ENCODE peak calls at places on chromosome 3, in nine cellular contexts. U is activated CD4-positive, CD25-positive, alpha-beta regulatory T cell treated with anti-CD3 and anti-CD28 coated beads, Interleukin-2, amount 50 U/mL, for 16 hours; Z is NCI-H446 treated with DMSO at 0.1 percent for 48 hours; A is RKO; Y is esophagus muscularis mucosa; J is AG04450; C is T-helper 9 cell; T is substantia nigra; N is thyroid gland. P is an unnamed sample.
A peak's percentile ranks its signal among the peaks of the same experiment; 100 is the strongest.

GRCh38 chr3:149448331-149448831 is 26.1 kb upstream of the TM4SF4 start:
- DNase-seq in J (no peak), T (no peak), Z (no peak), Y (peak; percentile 37), U (no peak), N (no peak), C (no peak), A (no peak), P (no peak)

GRCh38 chr3:185929192-185930151 is 8.3 kb downstream of the TRA2B start:
- DNase-seq in N (no peak), U (no peak), J (no peak), A (peak; percentile 89), T (no peak), Y (no peak), C (no peak), Z (no peak), P (no peak)

GRCh38 chr3:143237036-143237688 is 117.6 kb downstream of the CHST2 start:
- DNase-seq in N (no peak), Z (no peak), U (no peak), J (no peak), Y (no peak), C (no peak), T (no peak), A (no peak), P (no peak)

GRCh38 chr3:125023833-125024560 is 31.8 kb downstream of the HEG1 start:
- DNase-seq in A (no peak), N (no peak), T (no peak), Y (no peak), U (no peak), J (no peak), C (no peak), Z (no peak), P (no peak)

GRCh38 chr3:72082121-72082715 is 297.3 kb upstream of the PROK2 start:
- DNase-seq in T (no peak), Z (no peak), U (no peak), J (no peak), N (no peak), Y (no peak), C (no peak), A (no peak), P (no peak)

GRCh38 chr3:120039642-120040610 is 54.3 kb downstream of the GSK3B start:
- DNase-seq in C (no peak), Y (no peak), T (no peak), N (no peak), J (no peak), Z (no peak), U (no peak), A (no peak), P (no peak)

GRCh38 chr3:189908646-189909045 is 212.1 kb downstream of the P3H2 start:
- DNase-seq in N (no peak), U (no peak), A (peak; percentile 50), Y (no peak), Z (no peak), J (peak; percentile 13), T (no peak), C (no peak), P (no peak)

GRCh38 chr3:17945018-17945798 is 202.8 kb upstream of the TBC1D5 start:
- DNase-seq in J (no peak), U (no peak), N (no peak), A (no peak), T (no peak), Z (no peak), Y (no peak), C (no peak), P (no peak)

GRCh38 chr3:58518304-58518789 is 18.6 kb downstream of the ACOX2 start:
- DNase-seq in Z (peak; percentile 57), N (no peak), Y (no peak), T (no peak), J (no peak), A (no peak), U (no peak), C (no peak), P (no peak)

GRCh38 chr3:30751610-30752299 is 142.7 kb downstream of the GADL1 start:
- DNase-seq in U (no peak), Z (peak; percentile 11), Y (no peak), J (no peak), A (peak; percentile 8), T (no peak), N (peak; percentile 20), C (peak; percentile 21), P (peak; percentile 84)

GRCh38 chr3:16048435-16049318 is 125.8 kb upstream of the GALNT15 start:
- DNase-seq in J (peak; percentile 50), C (peak; percentile 5), A (peak; percentile 78), U (peak; percentile 9), Y (no peak), N (peak; percentile 50), Z (peak; percentile 60), T (no peak), P (no peak)

GRCh38 chr3:116112686-116113085 is 332.6 kb downstream of the LSAMP start:
- DNase-seq in J (no peak), T (no peak), Y (no peak), A (no peak), C (no peak), U (no peak), N (no peak), Z (no peak), P (no peak)

GRCh38 chr3:108305484-108306172 is 9.3 kb downstream of the HHLA2 start:
- DNase-seq in Z (no peak), T (no peak), A (peak; percentile 33), U (no peak), Y (no peak), J (no peak), C (no peak), N (peak; percentile 77), P (no peak)

P was measured in osteocyte.